ENCODE peak calls at places on chromosomes 2 and 18, in six cellular contexts. W is HCT116, U is lung, C is upper lobe of right lung, G is GM12878, H is left lung. X is an unnamed sample.

GRCh38 chr2:74427551-74427950 is 6.0 kb downstream of the WDR54 start:
- DNase-seq in W (no peak), U (no peak), C (peak; percentile 19), G (no peak), H (no peak), X (no peak)

GRCh38 chr2:9318461-9319337 is 104.6 kb downstream of the ITGB1BP1 start:
- DNase-seq in W (no peak), U (no peak), C (no peak), G (no peak), H (no peak), X (no peak)

GRCh38 chr2:70304501-70304900 is 2.6 kb upstream of the FAM136A start:
- DNase-seq in W (no peak), U (no peak), C (no peak), G (no peak), H (no peak), X (no peak)

GRCh38 chr2:25049422-25049821 is 7.5 kb downstream of the EFR3B start:
- DNase-seq in W (no peak), U (no peak), C (no peak), G (no peak), H (no peak), X (no peak)

GRCh38 chr2:236768393-236769140 is 198.9 kb downstream of the ACKR3 start:
- DNase-seq in W (no peak), U (no peak), C (no peak), G (no peak), H (no peak), X (no peak)

GRCh38 chr2:121348128-121348740 is 63.2 kb upstream of the TFCP2L1 start:
- DNase-seq in W (no peak), U (no peak), C (no peak), G (no peak), H (no peak), X (no peak)

GRCh38 chr2:216776076-216776726 is 80.9 kb upstream of the IGFBP5 start:
- DNase-seq in W (no peak), U (no peak), C (no peak), G (no peak), H (no peak), X (no peak)

GRCh38 chr2:155357172-155357571 is 658.7 kb downstream of the KCNJ3 start:
- DNase-seq in W (no peak), U (no peak), C (no peak), G (no peak), H (no peak), X (no peak)

GRCh38 chr2:32564417-32565035 is 63.3 kb upstream of the TTC27 start:
- DNase-seq in W (no peak), U (no peak), C (no peak), G (no peak), H (no peak), X (no peak)

GRCh38 chr18:46010050-46010449 is 42.9 kb upstream of the EPG5 start:
- DNase-seq in W (no peak), U (no peak), C (no peak), G (no peak), H (no peak), X (no peak)

GRCh38 chr2:98884658-98885057 is 51.4 kb downstream of the CRACDL start:
- DNase-seq in W (no peak), U (no peak), C (no peak), G (no peak), H (no peak), X (no peak)

GRCh38 chr2:231410293-231411004 is 14.9 kb downstream of the B3GNT7 start:
- DNase-seq in W (no peak), U (no peak), C (no peak), G (no peak), H (no peak), X (no peak)

GRCh38 chr2:65877331-65877791 is 445.0 kb upstream of the SPRED2 start:
- DNase-seq in W (no peak), U (no peak), C (no peak), G (no peak), H (no peak), X (no peak)

GRCh38 chr2:25088817-25089485 is 47.1 kb downstream of the EFR3B start:
- DNase-seq in W (no peak), U (no peak), C (no peak), G (no peak), H (no peak), X (no peak)

GRCh38 chr2:196274387-196274809 is 103.0 kb upstream of the STK17B start:
- DNase-seq in W (no peak), U (no peak), C (no peak), G (no peak), H (no peak), X (no peak)

GRCh38 chr2:161122772-161123530 is 37.3 kb upstream of the TANK start:
- DNase-seq in W (peak; percentile 81), U (peak; percentile 36), C (no peak), G (no peak), H (no peak), X (no peak)

GRCh38 chr2:164717000-164717597 is 95.8 kb upstream of the GRB14 start:
- DNase-seq in W (peak; percentile 10), U (no peak), C (no peak), G (no peak), H (no peak), X (no peak)

GRCh38 chr2:41932241-41933034 is 115.4 kb upstream of the PKDCC start:
- DNase-seq in W (no peak), U (peak; percentile 71), C (peak; percentile 71), G (no peak), H (peak; percentile 47), X (peak; percentile 31)

GRCh38 chr2:48694143-48694542 is 61.4 kb downstream of the LHCGR start:
- DNase-seq in W (no peak), U (no peak), C (no peak), G (no peak), H (no peak), X (no peak)

GRCh38 chr2:241182126-241182525 is 6.4 kb upstream of the ANO7 start:
- DNase-seq in W (no peak), U (no peak), C (no peak), G (no peak), H (peak; percentile 24), X (no peak)

GRCh38 chr2:133774675-133775005 is 206.4 kb upstream of the NCKAP5 start:
- DNase-seq in W (no peak), U (no peak), C (no peak), G (no peak), H (peak; percentile 34), X (no peak)

GRCh38 chr2:26561918-26562810 is 79.0 kb downstream of the CIB4 start:
- DNase-seq in W (peak; percentile 45), U (no peak), C (peak; percentile 79), G (no peak), H (peak; percentile 84), X (peak; percentile 72)

GRCh38 chr18:10508546-10508945 is 17.3 kb upstream of the NAPG start:
- DNase-seq in W (no peak), U (no peak), C (no peak), G (no peak), H (no peak), X (no peak)

GRCh38 chr2:138079976-138080375 is 115.7 kb downstream of the HNMT start:
- DNase-seq in W (no peak), U (no peak), C (no peak), G (no peak), H (no peak), X (no peak)

GRCh38 chr2:236209535-236209934 is 41.3 kb upstream of the GBX2 start:
- DNase-seq in W (peak; percentile 27), U (no peak), C (no peak), G (no peak), H (no peak), X (no peak)

GRCh38 chr18:31205273-31205672 is 42.6 kb upstream of the DSC1 start:
- DNase-seq in W (no peak), U (no peak), C (no peak), G (no peak), H (no peak), X (no peak)

GRCh38 chr2:134146620-134147019 is 107.3 kb upstream of the MGAT5 start:
- DNase-seq in W (no peak), U (no peak), C (no peak), G (no peak), H (no peak), X (no peak)

GRCh38 chr18:5556317-5556974 is 12.6 kb upstream of the EPB41L3 start:
- DNase-seq in W (no peak), U (no peak), C (no peak), G (no peak), H (no peak), X (no peak)

GRCh38 chr2:55109219-55109891 is 59.1 kb upstream of the RTN4 start:
- DNase-seq in W (no peak), U (no peak), C (no peak), G (no peak), H (no peak), X (no peak)

GRCh38 chr2:36361396-36361795 is 5.8 kb downstream of the CRIM1 start:
- DNase-seq in W (no peak), U (no peak), C (no peak), G (no peak), H (no peak), X (no peak)

GRCh38 chr2:31428001-31428418 is 13.5 kb upstream of the XDH start:
- DNase-seq in W (no peak), U (no peak), C (no peak), G (no peak), H (no peak), X (peak; percentile 57)

GRCh38 chr2:1671916-1672315 is 72.4 kb downstream of the PXDN start:
- DNase-seq in W (no peak), U (no peak), C (no peak), G (no peak), H (no peak), X (no peak)
- H3K9me3 ChIP-seq in W (no peaks in the 10 kb centered on the region), U (no peaks in the 10 kb centered on the region), C (no peaks in the 10 kb centered on the region), G (no peaks in the 10 kb centered on the region), H (no peaks in the 10 kb centered on the region), X (no peaks in the 10 kb centered on the region)

GRCh38 chr2:11829324-11829946 is 83.0 kb downstream of the LPIN1 start:
- DNase-seq in W (peak; percentile 41), U (peak; percentile 60), C (peak; percentile 78), G (peak; percentile 51), H (no peak), X (peak; percentile 68)
- H3K4me3 ChIP-seq in W (peak overlapping the region; percentile 50), U (no peak overlapping the region), C (peak overlapping the region; percentile 30), G (peak overlapping the region; percentile 38), H (no peak overlapping the region), X (peak overlapping the region; percentile 12)

GRCh38 chr2:169849710-169850109 is 22.5 kb downstream of the UBR3 start:
- DNase-seq in W (no peak), U (no peak), C (no peak), G (no peak), H (no peak), X (no peak)

DNA sequence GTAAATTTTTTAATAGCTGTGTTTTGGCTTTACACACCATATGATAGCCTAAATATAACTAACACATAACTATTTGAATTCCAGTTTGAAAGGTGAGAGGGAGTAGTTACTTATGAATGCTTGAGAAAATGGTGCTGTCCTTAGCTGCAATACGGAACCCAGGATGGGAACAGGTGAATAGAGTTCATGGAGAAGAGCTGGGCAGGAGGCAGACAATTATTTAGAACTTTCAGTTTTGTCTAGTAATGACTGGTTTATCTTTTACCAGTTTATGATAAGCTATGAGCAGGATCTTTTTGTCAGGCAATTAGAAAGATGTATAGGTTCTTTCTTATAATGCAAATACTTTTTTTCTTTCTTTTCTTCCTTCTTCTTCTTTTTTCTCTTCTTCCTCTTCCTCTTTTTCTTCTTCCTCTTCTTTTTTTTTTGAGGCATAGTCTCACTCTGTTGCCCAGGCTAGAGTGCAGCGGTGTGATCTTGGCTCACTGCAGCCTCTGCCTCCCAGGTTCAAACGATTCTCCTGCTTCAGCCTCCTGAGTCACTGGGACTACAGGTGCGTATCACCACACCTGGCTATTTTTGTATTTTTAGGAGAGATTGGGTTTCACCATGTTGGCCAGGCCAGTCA is 25.9 kb downstream of the UBR3 start:
- DNase-seq in W (no peak), U (no peak), C (no peak), G (no peak), H (no peak), X (no peak)
- H3K9me3 ChIP-seq in W (no peaks in the 10 kb centered on the region), U (no peaks in the 10 kb centered on the region), C (no peaks in the 10 kb centered on the region), G (peaks cover 4% of the 10 kb centered on the region), H (no peaks in the 10 kb centered on the region), X (no peaks in the 10 kb centered on the region)

GRCh38 chr18:57434177-57434535 is 1.0 kb upstream of the ONECUT2 start:
- DNase-seq in W (no peak), U (no peak), C (no peak), G (no peak), H (no peak), X (peak; percentile 30)
- H3K4me3 ChIP-seq in W (peak overlapping the region; percentile 73), U (no peak overlapping the region), C (peak overlapping the region; percentile 48), G (no peak overlapping the region), H (no peak overlapping the region), X (no peak overlapping the region)